ENCODE peak calls at places on chromosomes 16 and 17, in six cellular contexts. A, E, J, W, D and N are unnamed samples.

GRCh38 chr16:14358697-14359305 is 271.3 kb downstream of the PARN start:
- DNase-seq in D (no peak), J (no peak), W (no peak), A (no peak), E (no peak), N (no peak)

GRCh38 chr16:12092347-12092882 is 115.9 kb downstream of the SNX29 start:
- DNase-seq in D (peak), J (peak), W (no peak), A (no peak), E (peak), N (peak)

GRCh38 chr17:40995121-40995520 is 1.2 kb upstream of the KRTAP3-3 start:
- DNase-seq in D (no peak), W (no peak), J (no peak), E (no peak), A (no peak), N (no peak)

GRCh38 chr16:20612551-20613470 is 36.6 kb upstream of the ACSM2B start:
- DNase-seq in D (peak), W (peak), J (no peak), A (no peak), E (no peak), N (no peak)

GRCh38 chr16:84279871-84280270 is 14.8 kb upstream of the WFDC1 start:
- DNase-seq in D (no peak), E (no peak), J (no peak), W (no peak), A (no peak), N (no peak)

GRCh38 chr17:58531661-58532554 is 17.5 kb upstream of the MTMR4 start:
- DNase-seq in J (peak), E (peak), A (peak), W (no peak), D (peak), N (no peak)

GRCh38 chr17:65196617-65197016 is 59.4 kb downstream of the RGS9 start:
- DNase-seq in W (no peak), E (no peak), J (no peak), A (no peak), D (no peak), N (no peak)

GRCh38 chr17:2212328-2212981 is 91.1 kb downstream of the SMG6 start:
- DNase-seq in D (peak), J (peak), W (peak), A (no peak), E (peak), N (no peak)

GRCh38 chr16:57529324-57530103 is 6.9 kb downstream of the CCDC102A start:
- DNase-seq in A (no peak), D (no peak), W (no peak), E (no peak), J (no peak), N (no peak)

GRCh38 chr16:77874347-77874746 is 86.0 kb downstream of the VAT1L start:
- DNase-seq in E (no peak), D (no peak), J (no peak), A (no peak), W (no peak), N (no peak)

GRCh38 chr17:2137342-2138098 is 82.6 kb downstream of the HIC1 start:
- DNase-seq in J (peak), W (no peak), E (peak), D (peak), A (peak), N (peak)

GRCh38 chr16:88727871-88728270 is 21.6 kb downstream of the CTU2 start:
- DNase-seq in W (no peak), J (no peak), A (no peak), D (no peak), E (no peak), N (no peak)

GRCh38 chr17:38897671-38898290 is 27.6 kb upstream of the LASP1NB start:
- DNase-seq in A (no peak), J (no peak), D (no peak), W (no peak), E (no peak), N (no peak)

GRCh38 chr16:27795992-27796614 is 246.2 kb downstream of the KATNIP start:
- DNase-seq in E (peak), D (peak), W (no peak), A (no peak), J (peak), N (no peak)

GRCh38 chr16:79047337-79047736 is 553.2 kb downstream of the MAF start:
- DNase-seq in J (no peak), W (no peak), E (no peak), D (no peak), A (no peak), N (no peak)

GRCh38 chr17:43695968-43696865 is 34.5 kb upstream of the MEOX1 start:
- DNase-seq in J (no peak), W (no peak), E (peak), A (no peak), D (peak), N (no peak)

GRCh38 chr17:142876-143784 is 5.8 kb downstream of the SCGB1C2 start:
- DNase-seq in D (no peak), J (no peak), A (no peak), W (peak), E (no peak), N (no peak)

GRCh38 chr17:77736207-77736600 is 222.3 kb upstream of the TNRC6C start:
- DNase-seq in W (peak), A (no peak), D (no peak), J (no peak), E (no peak), N (no peak)

GRCh38 chr17:75048396-75048933 is 1.4 kb downstream of the KCTD2 start:
- DNase-seq in E (peak), A (no peak), J (peak), D (peak), W (no peak), N (no peak)

GRCh38 chr17:73902416-73903181 is 258.4 kb upstream of the SDK2 start:
- DNase-seq in W (peak), J (no peak), E (no peak), D (no peak), A (no peak), N (no peak)
- H3K4me3 ChIP-seq in W (peak), J (no peak), E (no peak), D (no peak), A (no peak), N (no peak)

GRCh38 chr17:56594528-56595418 is 1.3 kb downstream of the NOG start:
- DNase-seq in D (no peak), E (peak), J (peak), A (no peak), W (no peak), N (no peak)
- H3K4me3 ChIP-seq in D (no peak), E (peak), J (no peak), A (peak), W (peak), N (peak)

GRCh38 chr17:6555331-6556120 is 829 bp downstream of the PITPNM3 start:
- DNase-seq in E (peak), A (peak), J (peak), W (no peak), D (peak), N (no peak)
- H3K4me3 ChIP-seq in E (peak), A (peak), J (peak), W (peak), D (peak), N (peak)

GRCh38 chr17:46800573-46800972 is 17.9 kb downstream of the WNT3 start:
- DNase-seq in A (no peak), W (no peak), J (no peak), E (no peak), D (no peak), N (no peak)
- H3K4me3 ChIP-seq in A (no peak), W (no peak), J (no peak), E (no peak), D (no peak), N (no peak)

DNA sequence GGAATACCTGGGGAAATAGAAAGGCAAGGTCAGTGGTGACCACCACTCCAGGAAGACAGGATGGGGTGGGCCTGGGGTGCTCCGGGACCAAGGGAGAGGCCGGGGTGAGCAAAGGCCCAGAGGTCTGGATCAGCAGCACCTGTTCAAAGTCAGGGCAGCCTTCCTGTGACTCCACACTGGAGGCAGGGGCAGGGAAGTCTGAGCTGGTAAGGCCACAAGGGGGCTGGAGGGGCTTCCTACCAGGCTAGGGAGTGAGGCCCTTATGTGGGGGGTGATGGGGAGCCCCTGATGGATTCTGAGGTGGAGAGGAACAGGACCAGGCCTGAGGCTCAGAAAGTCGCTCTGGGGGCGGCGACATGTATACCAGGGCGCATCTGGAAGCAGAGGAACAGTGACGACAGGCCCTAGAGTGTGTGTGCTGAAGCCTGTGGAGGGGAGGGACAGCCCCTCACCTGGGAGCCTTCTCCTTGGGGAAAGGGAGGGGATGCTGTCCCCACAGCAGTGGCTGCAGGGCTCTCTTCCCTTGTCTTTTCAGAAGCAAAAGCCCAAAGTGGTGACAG is 3.7 kb downstream of the C16orf78 start:
- DNase-seq in J (no peak), D (no peak), E (no peak), A (no peak), W (no peak), N (no peak)
- H3K4me3 ChIP-seq in J (no peak), D (no peak), E (no peak), A (no peak), W (no peak), N (no peak)

DNA sequence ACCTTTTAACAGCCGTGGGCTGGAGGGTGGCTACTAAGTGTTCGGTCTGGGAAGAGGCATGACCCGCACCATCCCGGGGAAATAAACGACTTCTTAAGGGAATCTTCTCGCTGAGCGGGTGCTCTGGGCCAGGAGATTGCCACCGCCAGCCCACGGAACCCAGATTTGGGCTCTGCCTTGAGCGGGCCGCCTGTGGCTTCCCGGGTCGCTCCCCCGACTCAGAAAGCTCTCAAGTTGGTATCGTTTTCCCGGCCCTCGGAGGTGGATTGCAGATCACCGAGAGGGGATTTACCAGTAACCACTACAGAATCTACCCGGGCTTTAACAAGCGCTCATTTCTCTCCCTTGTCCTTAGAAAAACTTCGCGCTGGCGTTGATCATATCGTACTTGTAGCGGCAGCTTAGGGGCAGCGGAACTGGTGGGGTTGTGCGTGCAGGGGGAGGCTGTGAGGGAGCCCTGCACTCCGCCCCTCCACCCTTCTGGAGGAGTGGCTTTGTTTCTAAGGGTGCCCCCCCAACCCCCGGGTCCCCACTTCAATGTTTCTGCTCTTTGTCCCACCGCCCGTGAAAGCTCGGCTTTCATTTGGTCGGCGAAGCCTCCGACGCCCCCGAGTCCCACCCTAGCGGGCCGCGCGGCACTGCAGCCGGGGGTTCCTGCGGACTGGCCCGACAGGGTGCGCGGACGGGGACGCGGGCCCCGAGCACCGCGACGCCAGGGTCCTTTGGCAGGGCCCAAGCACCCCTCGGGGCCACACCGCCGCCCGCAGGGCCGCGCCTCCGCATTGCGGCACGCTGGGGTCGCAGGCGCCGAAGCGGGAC is 3.6 kb upstream of the CBX4 start:
- DNase-seq in A (no peak), J (no peak), E (no peak), D (no peak), W (no peak), N (no peak)
- H3K4me3 ChIP-seq in A (peak), J (peak), E (no peak), D (no peak), W (peak), N (peak)

GRCh38 chr16:10895053-10895946 is 18.3 kb downstream of the CIITA start:
- DNase-seq in J (peak), W (no peak), A (no peak), D (peak), E (peak), N (peak)

GRCh38 chr16:10897134-10897533 is 20.1 kb downstream of the CIITA start:
- DNase-seq in D (no peak), J (no peak), A (no peak), W (no peak), E (no peak), N (no peak)

GRCh38 chr16:10892782-10893181 is 15.8 kb downstream of the CIITA start:
- DNase-seq in A (no peak), W (no peak), J (no peak), D (no peak), E (no peak), N (no peak)

GRCh38 chr16:10896165-10896564 is 19.2 kb downstream of the CIITA start:
- DNase-seq in E (no peak), J (no peak), A (no peak), D (no peak), W (no peak), N (no peak)

DNA sequence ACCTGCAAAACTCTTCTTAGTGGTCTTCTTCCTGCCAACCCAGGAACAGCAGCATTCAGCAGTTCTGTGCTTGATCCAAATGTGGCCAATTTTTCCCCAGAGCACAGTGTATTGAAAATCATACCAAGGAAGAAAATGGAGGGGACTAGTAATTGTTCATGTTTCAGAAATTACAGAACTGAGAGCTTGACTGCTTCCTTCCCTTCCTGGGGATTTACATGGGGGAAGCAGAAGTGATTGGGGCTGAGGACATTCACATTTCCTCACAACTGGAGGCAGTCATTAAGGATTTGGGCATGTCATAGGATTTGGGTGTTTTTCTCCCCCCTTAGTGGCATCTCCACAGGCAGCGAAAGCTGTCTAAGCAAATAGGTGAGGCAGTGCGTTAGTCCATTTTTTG is 19.7 kb downstream of the CIITA start:
- DNase-seq in A (no peak), J (no peak), D (no peak), W (no peak), E (no peak), N (no peak)
- H3K4me3 ChIP-seq in A (no peak), J (no peak), D (no peak), W (no peak), E (no peak), N (no peak)

GRCh38 chr17:7834554-7834890 is 505 bp downstream of the KDM6B start:
- DNase-seq in E (no peak), A (peak), D (no peak), J (no peak), W (no peak), N (no peak)

GRCh38 chr17:7833795-7834553 is at the start of gene KDM6B:
- DNase-seq in A (peak), W (peak), D (peak), J (peak), E (peak), N (no peak)

GRCh38 chr17:7836596-7837374 is 2.8 kb downstream of the KDM6B start:
- DNase-seq in E (peak), W (peak), D (peak), J (peak), A (peak), N (peak)

GRCh38 chr17:7835818-7836595 is 2.0 kb downstream of the KDM6B start:
- DNase-seq in A (peak), D (no peak), W (no peak), J (peak), E (peak), N (no peak)

GRCh38 chr17:7834891-7835817 is 1.1 kb downstream of the KDM6B start:
- DNase-seq in W (peak), E (peak), D (peak), A (peak), J (peak), N (peak)
- H3K4me3 ChIP-seq in W (peak), E (peak), D (peak), A (peak), J (peak), N (peak)